ENCODE peak calls at places on chromosomes 3 and 15, in eight cellular contexts. R, W, U, K, A, G, Z and Q are unnamed samples.

GRCh38 chr15:39896837-39897236 is 23.2 kb downstream of the GPR176 start:
- DNase-seq in U (no peak), R (no peak), Z (peak; percentile 75), W (no peak), G (no peak), A (no peak), K (no peak), Q (no peak)

GRCh38 chr3:101074518-101074917 is 81.3 kb upstream of the ABI3BP start:
- DNase-seq in A (no peak), W (no peak), K (no peak), G (no peak), U (no peak), R (no peak), Z (peak; percentile 67), Q (no peak)

GRCh38 chr3:61761694-61762430 is 200.5 kb downstream of the PTPRG start:
- DNase-seq in K (no peak), R (no peak), Z (no peak), A (no peak), G (no peak), W (no peak), U (no peak), Q (no peak)

GRCh38 chr15:42131006-42131405 is 25.4 kb downstream of the PLA2G4F start:
- DNase-seq in Z (no peak), U (no peak), A (no peak), K (no peak), R (no peak), W (no peak), G (no peak), Q (no peak)

GRCh38 chr15:22226034-22226790 is 145.9 kb downstream of the OR4M2 start:
- DNase-seq in A (peak; percentile 50), K (no peak), Z (no peak), R (no peak), G (no peak), W (no peak), U (no peak), Q (no peak)

GRCh38 chr3:196498297-196498696 is 5.3 kb downstream of the RNF168 start:
- DNase-seq in R (no peak), A (no peak), W (no peak), Z (no peak), K (no peak), U (no peak), G (no peak), Q (no peak)

GRCh38 chr15:93088200-93088980 is 621 bp downstream of the RGMA start:
- DNase-seq in K (no peak), Z (peak; percentile 19), G (no peak), A (peak; percentile 65), U (no peak), R (peak; percentile 3), W (peak; percentile 22), Q (peak; percentile 55)

GRCh38 chr15:41689083-41689482 is 28.9 kb downstream of the MGA start:
- DNase-seq in W (no peak), G (no peak), K (no peak), Z (no peak), A (no peak), U (no peak), R (no peak), Q (no peak)

GRCh38 chr15:48112242-48112641 is 8.5 kb upstream of the SLC24A5 start:
- DNase-seq in Z (peak; percentile 46), R (no peak), U (no peak), K (no peak), A (no peak), W (no peak), G (no peak), Q (peak; percentile 46)

GRCh38 chr3:20141841-20142240 is 44.2 kb downstream of the SGO1 start:
- DNase-seq in R (no peak), K (no peak), G (no peak), A (no peak), W (no peak), Z (peak; percentile 13), U (peak; percentile 90), Q (peak; percentile 26)

GRCh38 chr3:120022729-120023128 is 71.5 kb downstream of the GSK3B start:
- DNase-seq in Z (peak; percentile 60), K (no peak), G (no peak), R (no peak), W (no peak), A (no peak), U (no peak), Q (no peak)

GRCh38 chr15:31359722-31360111 is 33.1 kb downstream of the KLF13 start:
- DNase-seq in W (no peak), Z (no peak), R (no peak), K (no peak), U (no peak), G (no peak), A (no peak), Q (no peak)

GRCh38 chr15:51369451-51369761 is 28.0 kb downstream of the GLDN start:
- DNase-seq in K (no peak), W (no peak), U (no peak), R (no peak), Z (no peak), G (no peak), A (no peak), Q (no peak)

GRCh38 chr3:123652346-123652984 is 67.6 kb upstream of the HACD2 start:
- DNase-seq in W (no peak), U (peak; percentile 70), Z (peak; percentile 80), A (peak; percentile 73), R (peak; percentile 37), K (no peak), G (no peak), Q (peak; percentile 89)

GRCh38 chr3:49352286-49352685 is 5.9 kb downstream of the GPX1 start:
- DNase-seq in Z (no peak), U (no peak), A (no peak), W (no peak), G (no peak), K (no peak), R (no peak), Q (no peak)

GRCh38 chr3:111568906-111569305 is 26.2 kb downstream of the ZBED2 start:
- DNase-seq in R (no peak), A (no peak), Z (peak; percentile 49), G (no peak), W (no peak), U (no peak), K (no peak), Q (no peak)